ENCODE peak calls at places on chromosomes 16 and 17, in ten cellular contexts. F is activated naive CD4-positive, alpha-beta T cell treated with anti-CD3 and anti-CD28 coated beads for 36 hours; E is frontal cortex; S is stimulated activated CD4-positive, alpha-beta T cell treated with anti-CD3 and anti-CD28 coated beads, Interleukin-15, amount 100 ng/mL, for 1 hour; Q is activated CD4-positive, alpha-beta T cell treated with anti-CD3 and anti-CD28 coated beads, Interleukin-2, amount 50 U/mL, for 24 hours; G is NCI-H510A treated with DMSO at 0.1 percent for 48 hours; C is nucleus accumbens; T is transverse colon; O is NCI-H460; U is NCI-H1436 treated with DMSO at 0.1 percent for 48 hours. R is an unnamed sample.

GRCh38 chr16:18839555-18839954 is 38.2 kb upstream of the ARL6IP1 start:
- DNase-seq in F (no peak), E (no peak), S (no peak), Q (no peak), G (no peak), C (no peak), T (peak), O (no peak), U (no peak), R (no peak)

GRCh38 chr17:82553210-82553930 is 33.8 kb downstream of the FOXK2 start:
- DNase-seq in F (no peak), E (no peak), S (no peak), Q (no peak), G (no peak), C (no peak), T (no peak), O (no peak), U (no peak), R (no peak)

GRCh38 chr16:59535298-59535697 is 801.2 kb upstream of the GOT2 start:
- DNase-seq in F (no peak), E (no peak), S (no peak), Q (no peak), G (no peak), C (no peak), T (no peak), O (no peak), U (no peak), R (no peak)

GRCh38 chr16:57675752-57676623 is 7.9 kb downstream of the ADGRG3 start:
- DNase-seq in F (no peak), E (no peak), S (no peak), Q (no peak), G (no peak), C (no peak), T (no peak), O (peak), U (no peak), R (no peak)

GRCh38 chr16:54050281-54051210 is 236.0 kb downstream of the IRX3 start:
- DNase-seq in F (no peak), E (no peak), S (no peak), Q (no peak), G (no peak), C (no peak), T (no peak), O (no peak), U (no peak), R (no peak)

GRCh38 chr17:7139400-7139799 is 24.8 kb upstream of the ASGR2 start:
- DNase-seq in F (no peak), E (no peak), S (no peak), Q (no peak), G (no peak), C (no peak), T (peak), O (no peak), U (no peak), R (no peak)

GRCh38 chr16:21150375-21151001 is at the start of gene DNAH3:
- DNase-seq in F (no peak), E (no peak), S (no peak), Q (no peak), G (peak), C (no peak), T (peak), O (no peak), U (no peak), R (no peak)

GRCh38 chr17:13154932-13155331 is 137.1 kb upstream of the ELAC2 start:
- DNase-seq in F (no peak), E (no peak), S (no peak), Q (no peak), G (no peak), C (no peak), T (no peak), O (no peak), U (no peak), R (no peak)

GRCh38 chr16:62639890-62640289 is 603.7 kb upstream of the CDH8 start:
- DNase-seq in F (no peak), E (no peak), S (no peak), Q (no peak), G (no peak), C (no peak), T (no peak), O (no peak), U (no peak), R (no peak)

GRCh38 chr16:12455287-12455798 is 348.3 kb downstream of the CPPED1 start:
- DNase-seq in F (peak), E (no peak), S (no peak), Q (peak), G (peak), C (peak), T (peak), O (peak), U (no peak), R (no peak)

GRCh38 chr17:82930924-82931695 is 91.3 kb upstream of the ZNF750 start:
- DNase-seq in F (no peak), E (no peak), S (no peak), Q (no peak), G (no peak), C (no peak), T (peak), O (no peak), U (no peak), R (no peak)

GRCh38 chr17:73976676-73977521 is 226.6 kb upstream of the RPL38 start:
- DNase-seq in F (no peak), E (no peak), S (no peak), Q (no peak), G (peak), C (no peak), T (no peak), O (no peak), U (peak), R (no peak)

GRCh38 chr17:32954477-32954876 is 26.5 kb downstream of the TMEM98 start:
- DNase-seq in F (no peak), E (no peak), S (no peak), Q (no peak), G (no peak), C (no peak), T (peak), O (no peak), U (no peak), R (no peak)

GRCh38 chr17:42111901-42112551 is 488 bp downstream of the DHX58 start:
- DNase-seq in F (peak), E (peak), S (no peak), Q (no peak), G (peak), C (no peak), T (peak), O (no peak), U (no peak), R (no peak)

GRCh38 chr17:78435330-78436005 is 57.0 kb downstream of the PGS1 start:
- DNase-seq in F (no peak), E (no peak), S (no peak), Q (no peak), G (no peak), C (no peak), T (no peak), O (no peak), U (no peak), R (no peak)

GRCh38 chr16:29680180-29680598 is 1.2 kb downstream of the QPRT start:
- DNase-seq in F (no peak), E (no peak), S (no peak), Q (no peak), G (no peak), C (no peak), T (peak), O (no peak), U (no peak), R (no peak)

GRCh38 chr17:8954339-8954738 is 11.2 kb downstream of the PIK3R5 start:
- DNase-seq in F (peak), E (no peak), S (peak), Q (peak), G (no peak), C (peak), T (peak), O (no peak), U (no peak), R (peak)

GRCh38 chr16:27676807-27677206 is 126.9 kb downstream of the KATNIP start:
- DNase-seq in F (no peak), E (no peak), S (no peak), Q (no peak), G (no peak), C (no peak), T (no peak), O (no peak), U (no peak), R (no peak)

GRCh38 chr17:10657866-10658265 is 757 bp upstream of the MYH3 start:
- DNase-seq in F (no peak), E (no peak), S (no peak), Q (no peak), G (no peak), C (no peak), T (no peak), O (no peak), U (no peak), R (no peak)

R was measured in central memory CD8-positive, alpha-beta T cell.